ENCODE peak calls at places on chromosomes 16 and 17, in ten cellular contexts. One of them, this sample, is unnamed.

GRCh38 chr17:71446635-71447034 is 674.2 kb upstream of the SOX9 start:
- DNase-seq in mucosa of gallbladder: no peak
- DNase-seq in transverse colon: no peak
- DNase-seq in activated gamma-delta T cell treated with Interleukin-2 at 50 U/mL for 16 hours: no peak
- DNase-seq in GM04504: no peak
- DNase-seq in NCI-H1436: no peak
- DNase-seq in retina: no peak
- DNase-seq in astrocyte of the hippocampus: no peak
- DNase-seq in SJCRH30: no peak
- DNase-seq in Kasumi-1: no peak
- DNase-seq in this sample: no peak

GRCh38 chr16:1723450-1724147 is 17.6 kb downstream of the MAPK8IP3 start:
- DNase-seq in mucosa of gallbladder: peak
- DNase-seq in transverse colon: peak
- DNase-seq in activated gamma-delta T cell treated with Interleukin-2 at 50 U/mL for 16 hours: peak
- DNase-seq in GM04504: peak
- DNase-seq in NCI-H1436: no peak
- DNase-seq in retina: peak
- DNase-seq in astrocyte of the hippocampus: peak
- DNase-seq in SJCRH30: peak
- DNase-seq in Kasumi-1: peak
- DNase-seq in this sample: no peak

GRCh38 chr17:80002690-80003490 is 32.8 kb downstream of the TBC1D16 start:
- DNase-seq in mucosa of gallbladder: peak
- DNase-seq in transverse colon: peak
- DNase-seq in activated gamma-delta T cell treated with Interleukin-2 at 50 U/mL for 16 hours: no peak
- DNase-seq in GM04504: no peak
- DNase-seq in NCI-H1436: no peak
- DNase-seq in retina: no peak
- DNase-seq in astrocyte of the hippocampus: no peak
- DNase-seq in SJCRH30: no peak
- DNase-seq in Kasumi-1: no peak
- DNase-seq in this sample: no peak

GRCh38 chr17:57694051-57694450 is 51.0 kb downstream of the CCDC182 start:
- DNase-seq in mucosa of gallbladder: no peak
- DNase-seq in transverse colon: no peak
- DNase-seq in activated gamma-delta T cell treated with Interleukin-2 at 50 U/mL for 16 hours: no peak
- DNase-seq in GM04504: no peak
- DNase-seq in NCI-H1436: no peak
- DNase-seq in retina: no peak
- DNase-seq in astrocyte of the hippocampus: no peak
- DNase-seq in SJCRH30: no peak
- DNase-seq in Kasumi-1: no peak
- DNase-seq in this sample: no peak

GRCh38 chr16:14527411-14528044 is 102.5 kb downstream of the PARN start:
- DNase-seq in mucosa of gallbladder: peak
- DNase-seq in transverse colon: no peak
- DNase-seq in activated gamma-delta T cell treated with Interleukin-2 at 50 U/mL for 16 hours: no peak
- DNase-seq in GM04504: peak
- DNase-seq in NCI-H1436: no peak
- DNase-seq in retina: no peak
- DNase-seq in astrocyte of the hippocampus: peak
- DNase-seq in SJCRH30: no peak
- DNase-seq in Kasumi-1: no peak
- DNase-seq in this sample: no peak

GRCh38 chr17:1182831-1183578 is 3.2 kb upstream of the ABR start:
- DNase-seq in mucosa of gallbladder: no peak
- DNase-seq in transverse colon: no peak
- DNase-seq in activated gamma-delta T cell treated with Interleukin-2 at 50 U/mL for 16 hours: no peak
- DNase-seq in GM04504: no peak
- DNase-seq in NCI-H1436: no peak
- DNase-seq in retina: peak
- DNase-seq in astrocyte of the hippocampus: no peak
- DNase-seq in SJCRH30: peak
- DNase-seq in Kasumi-1: no peak
- DNase-seq in this sample: no peak

GRCh38 chr16:79756571-79756970 is 156.0 kb upstream of the MAF start:
- DNase-seq in mucosa of gallbladder: no peak
- DNase-seq in transverse colon: no peak
- DNase-seq in activated gamma-delta T cell treated with Interleukin-2 at 50 U/mL for 16 hours: no peak
- DNase-seq in GM04504: no peak
- DNase-seq in NCI-H1436: no peak
- DNase-seq in retina: no peak
- DNase-seq in astrocyte of the hippocampus: no peak
- DNase-seq in SJCRH30: no peak
- DNase-seq in Kasumi-1: no peak
- DNase-seq in this sample: no peak

GRCh38 chr17:82334622-82335394 is 1.2 kb upstream of the SECTM1 start:
- DNase-seq in mucosa of gallbladder: no peak
- DNase-seq in transverse colon: no peak
- DNase-seq in activated gamma-delta T cell treated with Interleukin-2 at 50 U/mL for 16 hours: no peak
- DNase-seq in GM04504: no peak
- DNase-seq in NCI-H1436: no peak
- DNase-seq in retina: no peak
- DNase-seq in astrocyte of the hippocampus: peak
- DNase-seq in SJCRH30: no peak
- DNase-seq in Kasumi-1: peak
- DNase-seq in this sample: no peak

GRCh38 chr17:44095647-44096496 is 25.3 kb downstream of the G6PC3 start:
- DNase-seq in mucosa of gallbladder: peak
- DNase-seq in transverse colon: peak
- DNase-seq in activated gamma-delta T cell treated with Interleukin-2 at 50 U/mL for 16 hours: no peak
- DNase-seq in GM04504: peak
- DNase-seq in NCI-H1436: peak
- DNase-seq in retina: peak
- DNase-seq in astrocyte of the hippocampus: peak
- DNase-seq in SJCRH30: peak
- DNase-seq in Kasumi-1: peak
- DNase-seq in this sample: peak

This sample was measured in lower lobe of right lung.